ENCODE peak calls at places on chromosomes 6 and 20, in five cellular contexts. T is transverse colon, S is tibial nerve, P is suprapubic skin, F is A549. N is an unnamed sample.

GRCh38 chr6:107361568-107362270 is 97.6 kb downstream of the PDSS2 start:
- DNase-seq in T (no peak), F (no peak), S (no peak), P (no peak), N (no peak)

GRCh38 chr6:91198588-91199255 is 611.9 kb upstream of the MAP3K7 start:
- DNase-seq in T (no peak), P (no peak), S (no peak), F (no peak), N (no peak)

GRCh38 chr20:10701607-10702006 is 27.8 kb upstream of the JAG1 start:
- DNase-seq in T (no peak), F (peak), P (no peak), S (no peak), N (no peak)

GRCh38 chr20:35329435-35330139 is 37.4 kb upstream of the FAM83C start:
- DNase-seq in P (no peak), T (peak), F (peak), S (no peak), N (no peak)

GRCh38 chr6:82875573-82876185 is 190.0 kb downstream of the UBE3D start:
- DNase-seq in T (no peak), S (no peak), F (peak), P (no peak), N (no peak)

GRCh38 chr20:17438436-17439039 is 92.6 kb downstream of the BFSP1 start:
- DNase-seq in F (no peak), P (no peak), S (no peak), T (no peak), N (no peak)

GRCh38 chr6:35782424-35782823 is 1.6 kb downstream of the CLPSL1 start:
- DNase-seq in F (no peak), S (no peak), T (no peak), P (no peak), N (no peak)

GRCh38 chr6:5967594-5967993 is 39.1 kb downstream of the NRN1 start:
- DNase-seq in F (no peak), P (no peak), T (no peak), S (no peak), N (no peak)

GRCh38 chr6:117545161-117545595 is 57.1 kb downstream of the GOPC start:
- DNase-seq in F (no peak), T (no peak), S (no peak), P (no peak), N (no peak)

GRCh38 chr6:125611573-125612399 is 137.6 kb upstream of the HEY2 start:
- DNase-seq in T (no peak), F (no peak), S (no peak), P (no peak), N (no peak)

GRCh38 chr6:96836579-96837137 is 619 bp downstream of the GPR63 start:
- DNase-seq in F (no peak), S (no peak), P (no peak), T (no peak), N (no peak)

GRCh38 chr20:17841751-17842191 is 126.8 kb downstream of the SNX5 start:
- DNase-seq in F (no peak), T (no peak), S (peak), P (no peak), N (peak)

GRCh38 chr20:57662313-57663240 is 42.4 kb upstream of the ZBP1 start:
- DNase-seq in T (peak), F (no peak), S (no peak), P (peak), N (peak)

GRCh38 chr6:28657756-28658465 is 132.2 kb downstream of the GPX5 start:
- DNase-seq in T (peak), F (peak), S (no peak), P (no peak), N (no peak)

GRCh38 chr6:150734235-150734634 is 131.3 kb upstream of the MTHFD1L start:
- DNase-seq in T (no peak), S (no peak), F (no peak), P (no peak), N (no peak)

GRCh38 chr6:118810420-118811027 is 83.4 kb upstream of the ASF1A start:
- DNase-seq in T (peak), F (no peak), S (no peak), P (no peak), N (no peak)

GRCh38 chr6:22519237-22519636 is 50.1 kb upstream of the HDGFL1 start:
- DNase-seq in F (no peak), P (no peak), S (no peak), T (no peak), N (no peak)

GRCh38 chr6:150334790-150335783 is 33.7 kb upstream of the IYD start:
- DNase-seq in S (no peak), T (peak), F (peak), P (no peak), N (no peak)

GRCh38 chr6:72533601-72534000 is 88.3 kb upstream of the KCNQ5 start:
- DNase-seq in P (no peak), T (no peak), F (no peak), S (no peak), N (no peak)

GRCh38 chr20:55316753-55317152 is 688.6 kb downstream of the CBLN4 start:
- DNase-seq in F (no peak), T (no peak), S (no peak), P (no peak), N (no peak)

GRCh38 chr20:62623488-62624324 is 18.6 kb upstream of the SLCO4A1 start:
- DNase-seq in T (peak), P (peak), S (peak), F (peak), N (peak)

GRCh38 chr20:47360489-47361267 is 4.2 kb upstream of the ZMYND8 start:
- DNase-seq in F (peak), P (peak), T (peak), S (peak), N (peak)

DNA sequence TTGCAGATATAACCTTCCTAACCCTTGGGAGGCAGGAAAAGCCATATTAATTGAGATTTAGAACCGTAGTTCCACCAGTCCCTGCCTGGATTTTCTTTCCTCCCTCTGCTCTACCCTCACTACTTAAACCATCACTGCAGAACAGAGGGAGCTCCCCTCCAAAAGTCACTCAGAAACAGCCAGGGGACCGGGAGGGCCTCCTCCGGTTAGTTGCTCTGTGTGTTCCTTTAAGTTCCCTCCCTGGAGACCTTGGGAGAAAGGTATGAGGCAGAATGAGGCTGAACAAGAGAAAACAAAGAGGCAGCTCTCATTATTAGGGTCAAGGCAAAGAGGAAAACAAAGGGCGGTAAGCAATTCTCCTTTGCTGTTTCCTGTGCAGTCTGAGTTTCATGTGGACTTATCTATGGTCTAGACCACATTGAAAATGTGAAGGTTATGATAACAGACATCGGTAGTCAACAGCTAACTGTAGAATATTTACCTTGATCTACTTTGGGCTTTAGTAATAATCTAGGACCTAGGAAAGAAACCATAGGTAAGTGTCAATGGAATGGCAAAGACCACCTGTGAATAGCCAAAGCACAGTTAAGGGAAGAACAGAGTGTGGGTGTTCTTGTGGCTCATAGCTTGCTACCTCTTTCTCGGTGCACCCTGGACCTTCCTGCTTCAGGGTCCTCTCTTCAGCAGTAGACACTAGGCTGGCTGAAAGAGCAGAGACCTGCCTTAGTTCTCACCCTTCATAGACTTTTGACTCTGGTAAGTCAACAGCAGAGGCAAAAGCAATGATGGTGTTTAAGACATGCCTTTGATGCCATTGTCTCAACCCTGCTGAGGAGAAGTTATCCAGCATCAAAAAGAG is 250.9 kb upstream of the CITED2 start:
- DNase-seq in T (no peak), S (no peak), P (no peak), F (no peak), N (no peak)
- TF ChIP-seq EP300 in T (no peak), S (no peak), P (no peak), F (no peak), N (no peak)

GRCh38 chr20:2825770-2826169 is 9.6 kb downstream of the TMEM239 start:
- DNase-seq in S (no peak), F (no peak), P (no peak), T (no peak), N (no peak)
- TF ChIP-seq EP300 in S (no peak), F (no peak), P (no peak), T (no peak), N (no peak)

GRCh38 chr20:31542201-31542842 is 28.1 kb downstream of the HM13 start:
- DNase-seq in T (no peak), S (no peak), P (no peak), F (no peak), N (no peak)
- TF ChIP-seq EP300 in T (no peak), S (no peak), P (no peak), F (no peak), N (no peak)

GRCh38 chr6:13729891-13730290 is 18.3 kb upstream of the RANBP9 start:
- DNase-seq in T (no peak), P (no peak), S (no peak), F (no peak), N (no peak)

GRCh38 chr6:13725052-13725451 is 13.4 kb upstream of the RANBP9 start:
- DNase-seq in P (no peak), S (no peak), T (no peak), F (no peak), N (no peak)

GRCh38 chr6:13724174-13724573 is 12.5 kb upstream of the RANBP9 start:
- DNase-seq in S (no peak), F (no peak), T (peak), P (no peak), N (no peak)

GRCh38 chr6:13722880-13723279 is 11.2 kb upstream of the RANBP9 start:
- DNase-seq in T (no peak), F (no peak), S (no peak), P (no peak), N (no peak)

GRCh38 chr6:13725570-13725969 is 13.9 kb upstream of the RANBP9 start:
- DNase-seq in T (no peak), P (no peak), F (no peak), S (no peak), N (no peak)
- TF ChIP-seq EP300 in T (no peak), P (no peak), F (no peak), S (no peak), N (no peak)

N was measured in sigmoid colon.